ENCODE peak calls at places on chromosomes 4 and X, in five cellular contexts. P, D, Q, M and W are unnamed samples.

GRCh38 chr4:13436962-13437361 is 47.2 kb downstream of the RAB28 start:
- DNase-seq in P (no peak), D (no peak), Q (no peak), M (no peak), W (no peak)

GRCh38 chr4:113248320-113248719 is 198.9 kb downstream of the ANK2 start:
- DNase-seq in P (no peak), D (no peak), Q (no peak), M (no peak), W (peak)

GRCh38 chrX:20116087-20116574 is 576 bp downstream of the MAP7D2 start:
- DNase-seq in P (no peak), D (no peak), Q (no peak), M (no peak), W (no peak)

GRCh38 chr4:89489338-89489771 is 181.8 kb upstream of the GPRIN3 start:
- DNase-seq in P (no peak), D (peak), Q (no peak), M (no peak), W (no peak)

GRCh38 chrX:45385767-45386166 is 185.1 kb upstream of the DIPK2B start:
- DNase-seq in P (no peak), D (no peak), Q (no peak), M (no peak), W (no peak)

GRCh38 chr4:8297691-8298485 is 28.3 kb downstream of the HTRA3 start:
- DNase-seq in P (no peak), D (peak), Q (no peak), M (no peak), W (peak)

GRCh38 chr4:113582737-113583136 is 178.8 kb downstream of the CAMK2D start:
- DNase-seq in P (no peak), D (peak), Q (no peak), M (no peak), W (no peak)

GRCh38 chr4:88007304-88008132 is at the start of gene PKD2:
- DNase-seq in P (no peak), D (peak), Q (peak), M (peak), W (peak)

GRCh38 chr4:34181311-34181808 is 2063.0 kb downstream of the ARAP2 start:
- DNase-seq in P (no peak), D (no peak), Q (no peak), M (no peak), W (no peak)

GRCh38 chrX:12390301-12390700 is 252.0 kb downstream of the FRMPD4 start:
- DNase-seq in P (no peak), D (no peak), Q (no peak), M (no peak), W (no peak)

GRCh38 chr4:83241132-83241531 is 43.5 kb downstream of the COQ2 start:
- DNase-seq in P (no peak), D (no peak), Q (no peak), M (no peak), W (no peak)

GRCh38 chrX:21700967-21701366 is 42.8 kb upstream of the KLHL34 start:
- DNase-seq in P (no peak), D (no peak), Q (no peak), M (no peak), W (no peak)

GRCh38 chrX:134676440-134676839 is 18.2 kb upstream of the PLAC1 start:
- DNase-seq in P (no peak), D (no peak), Q (no peak), M (no peak), W (no peak)

GRCh38 chrX:128846385-128846784 is 676.9 kb downstream of the SMARCA1 start:
- DNase-seq in P (no peak), D (no peak), Q (no peak), M (no peak), W (no peak)

GRCh38 chrX:19554786-19555185 is 39.5 kb upstream of the MAP3K15 start:
- DNase-seq in P (no peak), D (no peak), Q (no peak), M (no peak), W (no peak)

GRCh38 chrX:144730486-144730885 is 516.8 kb upstream of the SPANXN1 start:
- DNase-seq in P (no peak), D (no peak), Q (no peak), M (no peak), W (no peak)

GRCh38 chrX:19343085-19343461 is 654 bp upstream of the PDHA1 start:
- DNase-seq in P (no peak), D (no peak), Q (no peak), M (no peak), W (no peak)

GRCh38 chr4:16289872-16290554 is 63.7 kb upstream of the TAPT1 start:
- DNase-seq in P (no peak), D (no peak), Q (no peak), M (no peak), W (no peak)

GRCh38 chrX:118655561-118656246 is 71.7 kb upstream of the IL13RA1 start:
- DNase-seq in P (no peak), D (no peak), Q (no peak), M (no peak), W (no peak)

GRCh38 chr4:138230048-138230447 is 12.1 kb downstream of the SLC7A11 start:
- DNase-seq in P (no peak), D (no peak), Q (no peak), M (no peak), W (no peak)

GRCh38 chr4:55409468-55410171 is 13.9 kb downstream of the TMEM165 start:
- DNase-seq in P (no peak), D (peak), Q (no peak), M (no peak), W (no peak)

GRCh38 chrX:71573591-71573990 is 4.6 kb upstream of the GCNA start:
- DNase-seq in P (no peak), D (no peak), Q (no peak), M (no peak), W (no peak)

GRCh38 chr4:122073615-122074014 is 78.5 kb upstream of the BLTP1 start:
- DNase-seq in P (no peak), D (no peak), Q (no peak), M (no peak), W (peak)

GRCh38 chrX:105552395-105552794 is 269.9 kb upstream of the NRK start:
- DNase-seq in P (no peak), D (no peak), Q (no peak), M (no peak), W (no peak)

GRCh38 chr4:7160951-7161440 is 31.3 kb upstream of the SORCS2 start:
- DNase-seq in P (no peak), D (no peak), Q (no peak), M (no peak), W (no peak)

GRCh38 chrX:9942086-9942485 is 25.1 kb upstream of the CLDN34 start:
- DNase-seq in P (no peak), D (no peak), Q (peak), M (no peak), W (no peak)

GRCh38 chrX:11375614-11376119 is 82.5 kb downstream of the AMELX start:
- DNase-seq in P (no peak), D (no peak), Q (no peak), M (no peak), W (no peak)

GRCh38 chr4:39286263-39286662 is 79.9 kb downstream of the RFC1 start:
- DNase-seq in P (no peak), D (no peak), Q (no peak), M (no peak), W (no peak)

GRCh38 chr4:111475001-111475400 is 670.3 kb upstream of the FAM241A start:
- DNase-seq in P (no peak), D (peak), Q (no peak), M (no peak), W (peak)

GRCh38 chr4:165953181-165953580 is 80.1 kb downstream of the TLL1 start:
- DNase-seq in P (no peak), D (no peak), Q (no peak), M (no peak), W (no peak)

GRCh38 chrX:69538321-69538876 is 34.3 kb downstream of the NALF2 start:
- DNase-seq in P (no peak), D (peak), Q (peak), M (peak), W (peak)

DNA sequence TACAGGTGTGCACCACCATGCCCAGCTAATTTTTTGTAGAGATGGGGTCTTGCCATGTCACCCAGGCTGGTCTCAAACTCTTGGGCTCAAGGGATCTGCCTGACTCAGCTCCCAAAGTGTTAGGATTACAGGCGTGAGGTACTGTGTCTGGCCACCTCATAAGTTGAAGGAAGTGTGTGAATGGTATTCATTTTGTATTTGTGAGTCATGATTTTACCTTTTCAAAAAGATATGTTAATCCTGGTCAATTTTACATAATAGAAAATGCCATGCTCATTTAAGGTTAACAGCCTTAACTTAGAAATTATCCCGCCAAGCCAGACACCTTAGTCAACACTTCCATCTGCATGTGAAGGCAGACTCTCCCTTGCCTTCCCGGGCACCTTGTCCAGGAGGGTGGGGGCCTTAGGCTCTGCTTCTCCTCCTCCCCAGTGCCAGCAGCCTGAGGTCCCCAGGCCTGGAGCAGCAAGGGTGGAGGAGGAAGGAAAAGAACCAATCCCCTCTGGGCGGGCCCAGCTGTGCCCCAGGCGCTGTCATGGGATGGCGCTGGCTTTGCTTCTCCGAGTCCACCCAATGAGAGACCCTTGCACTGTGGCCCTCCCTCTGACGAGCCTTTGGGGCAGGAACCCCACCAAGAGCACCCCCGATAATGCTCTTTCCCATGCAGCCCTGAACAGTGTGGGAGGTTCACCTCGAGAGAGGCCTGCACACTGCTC is 37.4 kb downstream of the RNF212 start:
- DNase-seq in P (no peak), D (no peak), Q (no peak), M (no peak), W (no peak)
- TF ChIP-seq CTCF in P (no peak), D (no peak), Q (no peak), M (no peak), W (no peak)

DNA sequence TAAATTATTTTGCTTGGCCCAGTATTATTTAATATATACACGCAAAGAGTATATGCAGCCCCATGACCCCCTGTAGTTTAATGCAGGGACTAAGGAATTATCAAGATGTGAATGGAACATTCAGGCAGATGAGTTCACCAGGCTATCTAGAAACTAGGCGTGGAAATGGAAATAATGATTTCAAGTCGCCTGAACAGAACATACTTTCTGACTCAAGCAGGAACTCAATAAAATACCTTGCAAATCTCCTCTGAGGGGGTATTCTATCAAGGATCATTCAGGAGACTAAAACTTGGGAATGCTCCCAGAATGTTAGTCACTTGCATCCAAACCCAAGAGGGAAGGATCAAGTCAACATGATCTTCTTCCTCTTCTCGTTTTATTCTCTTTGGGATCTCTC is 59.6 kb upstream of the RASSF6 start:
- DNase-seq in P (no peak), D (no peak), Q (no peak), M (no peak), W (no peak)
- H3K27ac ChIP-seq in P (no peak), D (no peak), Q (no peak), M (no peak), W (no peak)

GRCh38 chrX:111035256-111035655 is 60.7 kb upstream of the PAK3 start:
- DNase-seq in P (no peak), D (no peak), Q (no peak), M (no peak), W (no peak)

GRCh38 chrX:111040377-111041017 is 55.5 kb upstream of the PAK3 start:
- DNase-seq in P (no peak), D (no peak), Q (no peak), M (no peak), W (no peak)

GRCh38 chrX:111035991-111036390 is 60.0 kb upstream of the PAK3 start:
- DNase-seq in P (no peak), D (no peak), Q (no peak), M (no peak), W (no peak)

GRCh38 chrX:111039606-111040005 is 56.4 kb upstream of the PAK3 start:
- DNase-seq in P (no peak), D (no peak), Q (no peak), M (no peak), W (no peak)

GRCh38 chrX:111041018-111041462 is 55.0 kb upstream of the PAK3 start:
- DNase-seq in P (no peak), D (no peak), Q (no peak), M (peak), W (no peak)
- H3K4me3 ChIP-seq in P (no peak), D (no peak), Q (no peak), M (no peak), W (no peak)

GRCh38 chr4:187993827-187994226 is 1.7 kb upstream of the ZFP42 start:
- DNase-seq in P (no peak), D (no peak), Q (no peak), M (no peak), W (no peak)
- TF ChIP-seq CTCF in P (no peak), D (peak), Q (no peak), M (no peak), W (peak)

GRCh38 chrX:48864210-48864609 is 28.8 kb upstream of the PCSK1N start:
- DNase-seq in P (no peak), D (no peak), Q (no peak), M (no peak), W (no peak)
- H3K27ac ChIP-seq in P (no peak), D (no peak), Q (no peak), M (no peak), W (no peak)

GRCh38 chr4:118834960-118835895 is 698 bp downstream of the SEC24D start:
- DNase-seq in P (peak), D (peak), Q (peak), M (peak), W (peak)

GRCh38 chr4:118833192-118833820 is 2.6 kb downstream of the SEC24D start:
- DNase-seq in P (no peak), D (no peak), Q (no peak), M (no peak), W (no peak)

GRCh38 chr4:118836763-118837507 is 1.0 kb upstream of the SEC24D start:
- DNase-seq in P (no peak), D (no peak), Q (no peak), M (no peak), W (no peak)

GRCh38 chr4:118835896-118836762 is at the start of gene SEC24D:
- DNase-seq in P (no peak), D (peak), Q (peak), M (peak), W (peak)

GRCh38 chr4:118834070-118834469 is 1.9 kb downstream of the SEC24D start:
- DNase-seq in P (no peak), D (no peak), Q (no peak), M (no peak), W (no peak)
- H3K4me3 ChIP-seq in P (peak), D (peak), Q (no peak), M (peak), W (no peak)

GRCh38 chrX:43349363-43349762 is 306.7 kb upstream of the MAOA start:
- DNase-seq in P (no peak), D (no peak), Q (peak), M (no peak), W (peak)
- TF ChIP-seq CTCF in P (no peak), D (peak), Q (peak), M (no peak), W (peak)